ENCODE peak calls at places on chromosomes 4 and X, in eight cellular contexts. U is CD8-positive, alpha-beta T cell; Z is cardiac muscle cell; F is transverse colon; P is sigmoid colon; J is IMR-90; E is HCT116; N is hepatocyte. C is an unnamed sample.

GRCh38 chrX:1265061-1265460 is 3.6 kb upstream of the CSF2RA start:
- DNase-seq in U (no peak), Z (no peak), F (no peak), P (no peak), J (no peak), E (no peak), N (no peak), C (no peak)

GRCh38 chr4:41935652-41936021 is 408 bp downstream of the TMEM33 start:
- DNase-seq in U (no peak), Z (no peak), F (no peak), P (no peak), J (peak), E (peak), N (peak), C (no peak)

GRCh38 chrX:47936224-47936939 is 67.4 kb downstream of the ZNF182 start:
- DNase-seq in U (peak), Z (peak), F (no peak), P (no peak), J (no peak), E (no peak), N (peak), C (no peak)

GRCh38 chrX:12360991-12361598 is 222.8 kb downstream of the FRMPD4 start:
- DNase-seq in U (no peak), Z (peak), F (no peak), P (no peak), J (peak), E (no peak), N (no peak), C (no peak)

GRCh38 chr4:119652978-119653377 is 24.4 kb upstream of the PDE5A start:
- DNase-seq in U (no peak), Z (no peak), F (no peak), P (no peak), J (peak), E (no peak), N (no peak), C (no peak)

GRCh38 chr4:153788419-153789276 is at the start of gene SFRP2:
- DNase-seq in U (no peak), Z (no peak), F (no peak), P (peak), J (no peak), E (no peak), N (no peak), C (no peak)

GRCh38 chrX:26295425-26295824 is 79.5 kb downstream of the MAGEB5 start:
- DNase-seq in U (no peak), Z (peak), F (no peak), P (no peak), J (no peak), E (no peak), N (no peak), C (no peak)

GRCh38 chrX:16022580-16023170 is 100.7 kb upstream of the GRPR start:
- DNase-seq in U (no peak), Z (peak), F (no peak), P (no peak), J (peak), E (peak), N (no peak), C (no peak)

GRCh38 chr4:74608151-74608949 is 163.4 kb downstream of the AREG start:
- DNase-seq in U (no peak), Z (peak), F (no peak), P (no peak), J (peak), E (no peak), N (peak), C (no peak)

GRCh38 chr4:1809754-1810502 is 16.8 kb downstream of the FGFR3 start:
- DNase-seq in U (peak), Z (peak), F (peak), P (peak), J (peak), E (peak), N (peak), C (peak)

GRCh38 chr4:187128226-187128625 is 404.6 kb upstream of the FAT1 start:
- DNase-seq in U (no peak), Z (no peak), F (no peak), P (no peak), J (peak), E (no peak), N (no peak), C (no peak)

GRCh38 chr4:135201081-135201480 is 999.5 kb upstream of the PABPC4L start:
- DNase-seq in U (no peak), Z (no peak), F (no peak), P (no peak), J (peak), E (no peak), N (no peak), C (no peak)

GRCh38 chr4:52658671-52659015 is 458 bp downstream of the USP46 start:
- DNase-seq in U (no peak), Z (no peak), F (no peak), P (peak), J (no peak), E (no peak), N (no peak), C (no peak)

GRCh38 chr4:156547891-156548290 is 423.7 kb downstream of the PDGFC start:
- DNase-seq in U (no peak), Z (peak), F (no peak), P (no peak), J (peak), E (no peak), N (no peak), C (no peak)

GRCh38 chrX:105260291-105261043 is 40.0 kb upstream of the TEX13A start:
- DNase-seq in U (no peak), Z (no peak), F (no peak), P (no peak), J (no peak), E (no peak), N (no peak), C (peak)

GRCh38 chrX:40130207-40130606 is 32.4 kb upstream of the BCOR start:
- DNase-seq in U (no peak), Z (peak), F (no peak), P (no peak), J (peak), E (peak), N (no peak), C (no peak)

GRCh38 chrX:17459008-17459407 is 84.0 kb downstream of the NHS start:
- DNase-seq in U (no peak), Z (peak), F (no peak), P (peak), J (peak), E (no peak), N (peak), C (peak)

GRCh38 chrX:107715331-107716044 is 60.1 kb downstream of the TSC22D3 start:
- DNase-seq in U (no peak), Z (peak), F (peak), P (no peak), J (peak), E (no peak), N (no peak), C (no peak)

GRCh38 chrX:1027133-1027532 is 185.3 kb downstream of the CRLF2 start:
- DNase-seq in U (no peak), Z (no peak), F (no peak), P (no peak), J (no peak), E (no peak), N (no peak), C (no peak)

GRCh38 chr4:152010680-152011079 is 249.9 kb upstream of the GATB start:
- DNase-seq in U (no peak), Z (no peak), F (no peak), P (no peak), J (no peak), E (no peak), N (no peak), C (no peak)

GRCh38 chr4:90606781-90607180 is 479.6 kb downstream of the CCSER1 start:
- DNase-seq in U (no peak), Z (no peak), F (no peak), P (no peak), J (no peak), E (no peak), N (no peak), C (no peak)
- H3K4me3 ChIP-seq in U (no peak), Z (no peak), F (no peak), P (no peak), J (no peak), E (no peak), N (no peak), C (no peak)

GRCh38 chrX:119801253-119802221 is 10.1 kb upstream of the RPL39 start:
- DNase-seq in U (no peak), Z (no peak), F (no peak), P (no peak), J (no peak), E (no peak), N (no peak), C (no peak)

GRCh38 chrX:119802546-119802945 is 11.1 kb upstream of the RPL39 start:
- DNase-seq in U (no peak), Z (no peak), F (no peak), P (no peak), J (no peak), E (no peak), N (no peak), C (no peak)
- H3K27ac ChIP-seq in U (no peak), Z (no peak), F (no peak), P (no peak), J (no peak), E (no peak), N (no peak), C (no peak)

GRCh38 chr4:84878541-84878940 is 87.9 kb downstream of the WDFY3 start:
- DNase-seq in U (no peak), Z (no peak), F (no peak), P (no peak), J (peak), E (no peak), N (no peak), C (no peak)
- TF ChIP-seq CTCF in U (no peak), Z (no peak), F (no peak), P (no peak), J (no peak), E (no peak), N (no peak), C (no peak)

GRCh38 chr4:185945906-185946305 is 123.0 kb upstream of the TLR3 start:
- DNase-seq in U (no peak), Z (no peak), F (no peak), P (no peak), J (no peak), E (no peak), N (no peak), C (no peak)
- H3K4me3 ChIP-seq in U (no peak), Z (no peak), F (no peak), P (no peak), J (no peak), E (no peak), N (no peak), C (no peak)

GRCh38 chr4:8030121-8030781 is 90.6 kb upstream of the AFAP1 start:
- DNase-seq in U (no peak), Z (no peak), F (no peak), P (no peak), J (no peak), E (no peak), N (no peak), C (no peak)
- H3K27ac ChIP-seq in U (no peak), Z (no peak), F (no peak), P (no peak), J (no peak), E (no peak), N (no peak), C (no peak)

GRCh38 chr4:133081246-133081645 is 67.8 kb upstream of the PCDH10 start:
- DNase-seq in U (no peak), Z (no peak), F (no peak), P (no peak), J (no peak), E (peak), N (no peak), C (no peak)
- TF ChIP-seq CTCF in U (no peak), Z (no peak), F (no peak), P (no peak), J (no peak), E (no peak), N (no peak), C (no peak)

DNA sequence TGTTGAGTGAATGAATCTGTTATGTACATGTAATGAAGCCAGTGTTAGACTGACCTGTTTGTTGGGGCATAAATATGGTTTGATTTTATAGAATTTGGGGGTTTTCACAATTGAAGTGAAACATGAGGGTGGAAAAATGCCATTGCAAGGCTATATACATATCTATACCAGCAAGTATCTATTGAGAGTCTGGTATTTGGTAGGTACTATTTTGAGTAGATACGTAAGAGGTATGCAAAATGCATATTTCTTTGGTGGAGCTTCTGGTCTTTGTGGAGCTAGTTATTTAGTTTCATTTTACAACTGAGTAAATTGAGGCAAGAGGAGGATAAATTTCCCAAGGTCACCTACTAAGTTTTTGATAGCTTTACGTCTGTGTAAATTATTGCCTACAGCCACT is 7.3 kb upstream of the RUFY3 start:
- DNase-seq in U (no peak), Z (no peak), F (no peak), P (no peak), J (no peak), E (no peak), N (no peak), C (no peak)
- H3K4me3 ChIP-seq in U (no peak), Z (no peak), F (no peak), P (no peak), J (no peak), E (no peak), N (no peak), C (no peak)

GRCh38 chrX:103360092-103360491 is 3.8 kb downstream of the TCEAL9 start:
- DNase-seq in U (no peak), Z (peak), F (no peak), P (no peak), J (no peak), E (no peak), N (no peak), C (no peak)

GRCh38 chrX:103356897-103357296 is 591 bp downstream of the TCEAL9 start:
- DNase-seq in U (no peak), Z (peak), F (peak), P (no peak), J (no peak), E (no peak), N (peak), C (peak)

GRCh38 chrX:103357871-103358270 is 1.6 kb downstream of the TCEAL9 start:
- DNase-seq in U (no peak), Z (no peak), F (no peak), P (no peak), J (no peak), E (no peak), N (no peak), C (no peak)

GRCh38 chrX:103360916-103361315 is 4.6 kb downstream of the TCEAL9 start:
- DNase-seq in U (no peak), Z (no peak), F (no peak), P (no peak), J (no peak), E (no peak), N (no peak), C (no peak)

DNA sequence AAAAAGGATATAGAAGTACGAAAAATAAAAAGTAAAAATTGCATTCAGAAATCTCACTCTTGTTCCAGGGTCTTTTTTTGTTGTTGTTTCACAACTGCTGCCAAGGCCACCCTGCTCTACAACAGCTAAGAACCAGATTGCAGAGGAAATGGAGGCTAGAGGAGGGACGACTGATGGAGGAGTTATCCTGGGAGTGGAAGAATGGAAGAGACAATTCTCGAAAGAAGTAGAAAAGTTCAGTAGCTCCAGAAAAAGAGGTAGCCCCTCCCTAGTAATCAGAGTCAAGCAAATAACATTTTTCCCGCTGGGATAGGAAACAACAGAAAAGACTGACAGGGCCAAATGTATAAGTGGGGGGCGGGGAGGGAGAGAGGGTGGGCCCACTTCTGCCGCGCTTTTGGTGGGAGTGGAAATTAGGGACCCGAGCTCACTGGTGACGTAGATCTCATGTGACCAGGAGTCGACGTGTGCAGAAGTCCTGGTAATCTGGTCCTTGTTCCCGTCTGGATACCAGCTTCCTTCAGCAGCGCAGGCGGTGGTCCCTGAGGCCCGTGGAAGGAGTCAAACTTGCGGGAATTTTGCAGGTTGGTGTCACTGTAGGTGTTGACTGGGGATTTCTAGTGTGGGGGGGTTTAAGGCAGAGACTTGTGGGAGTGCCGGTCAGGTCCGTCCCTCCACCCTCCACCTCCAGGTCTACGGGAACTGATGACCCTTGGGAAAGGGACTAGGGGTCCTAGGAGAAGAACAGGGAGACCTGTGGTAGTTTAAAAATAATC is at the start of gene TCEAL9:
- DNase-seq in U (peak), Z (peak), F (peak), P (peak), J (peak), E (peak), N (peak), C (peak)
- H3K27ac ChIP-seq in U (no peak), Z (peak), F (peak), P (peak), J (peak), E (peak), N (peak), C (peak)

DNA sequence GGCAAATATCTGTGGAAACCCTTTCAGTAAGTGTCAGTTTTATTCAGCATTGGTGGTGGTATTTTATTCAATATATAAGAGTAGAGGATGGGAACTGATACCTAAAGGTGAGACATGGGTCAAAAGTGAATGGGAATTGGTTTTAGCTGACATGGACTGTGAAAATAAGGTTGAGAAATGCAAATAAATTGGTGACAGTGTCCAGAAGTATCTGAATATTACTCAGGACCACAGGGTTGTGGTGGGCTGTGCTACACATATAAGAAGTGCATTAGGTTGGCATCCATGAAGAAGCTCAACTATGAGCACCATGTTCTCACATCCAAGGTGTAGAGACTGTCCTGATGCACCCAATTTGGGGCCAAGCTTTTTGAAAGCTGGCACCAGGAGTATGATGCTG is 45.0 kb downstream of the ETDC start:
- DNase-seq in U (no peak), Z (no peak), F (no peak), P (no peak), J (no peak), E (no peak), N (no peak), C (no peak)
- TF ChIP-seq CTCF in U (no peak), Z (no peak), F (no peak), P (no peak), J (no peak), E (no peak), N (no peak), C (no peak)

DNA sequence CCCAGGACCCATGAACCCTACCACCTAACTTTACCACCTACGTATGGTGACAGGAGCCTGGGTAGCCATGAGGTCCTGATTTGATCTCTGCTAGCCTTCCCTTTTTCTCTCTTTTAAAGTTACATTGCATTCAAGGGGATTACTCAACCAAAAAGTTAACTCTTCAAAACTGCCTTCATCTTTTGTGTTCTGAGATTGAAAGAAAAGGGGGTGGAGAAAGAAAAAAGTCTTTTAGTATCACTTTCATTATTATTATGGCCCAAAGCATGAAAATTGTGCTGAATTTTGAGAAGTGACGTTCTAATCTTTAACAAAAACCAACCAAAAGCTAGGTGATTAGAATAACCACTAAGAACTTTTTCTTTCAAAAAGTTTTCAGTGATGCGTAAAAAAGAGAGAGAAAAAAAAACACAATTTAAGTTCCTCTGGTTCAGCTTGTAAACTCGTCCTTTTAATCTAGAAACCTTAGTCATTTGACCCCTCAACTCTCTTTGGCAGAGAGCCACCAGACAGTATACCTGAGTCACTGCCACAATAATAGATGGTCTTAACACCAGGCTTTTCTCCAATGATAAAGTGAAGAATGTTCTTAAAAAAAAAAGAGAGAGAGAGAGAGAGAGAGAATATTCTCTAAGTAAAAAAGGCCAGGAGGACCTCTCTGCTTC is 347.4 kb upstream of the FGF13 start:
- DNase-seq in U (no peak), Z (no peak), F (no peak), P (no peak), J (no peak), E (no peak), N (peak), C (no peak)
- H3K4me3 ChIP-seq in U (no peak), Z (no peak), F (no peak), P (no peak), J (no peak), E (no peak), N (no peak), C (no peak)